ENCODE peak calls at places on chromosomes 7 and 10, in four cellular contexts. L is neuronal stem cell, I is right cardiac atrium, H is DND-41. M is an unnamed sample.
A peak's percentile ranks its signal among the peaks of the same experiment; 100 is the strongest.

GRCh38 chr7:7002416-7003062 is 176.5 kb upstream of the CCZ1B start:
- DNase-seq in H (no peak), L (no peak), I (no peak), M (no peak)

GRCh38 chr7:149822353-149822943 is 15.7 kb upstream of the ZNF862 start:
- DNase-seq in H (no peak), L (no peak), I (peak; percentile 32), M (no peak)

GRCh38 chr7:3747452-3747851 is 446.4 kb downstream of the SDK1 start:
- DNase-seq in H (no peak), I (no peak), L (no peak), M (no peak)

GRCh38 chr10:127300868-127301321 is 104.5 kb upstream of the INSYN2A start:
- DNase-seq in I (no peak), H (no peak), L (no peak), M (no peak)

GRCh38 chr7:134752006-134752760 is 27.3 kb upstream of the CALD1 start:
- DNase-seq in L (no peak), H (no peak), I (no peak), M (no peak)

GRCh38 chr7:38186593-38187314 is 8.7 kb downstream of the STARD3NL start:
- DNase-seq in L (no peak), H (no peak), I (no peak), M (no peak)

GRCh38 chr10:70779088-70779487 is 6.1 kb downstream of the TBATA start:
- DNase-seq in H (no peak), I (no peak), L (no peak), M (no peak)

GRCh38 chr7:72118366-72118765 is 293.8 kb downstream of the CALN1 start:
- DNase-seq in L (no peak), I (no peak), H (no peak), M (no peak)

GRCh38 chr10:12513775-12514663 is 164.7 kb downstream of the CAMK1D start:
- DNase-seq in I (peak; percentile 52), H (no peak), L (no peak), M (no peak)

GRCh38 chr10:80110986-80111385 is 21.5 kb upstream of the PLAC9 start:
- DNase-seq in H (no peak), I (no peak), L (no peak), M (no peak)

GRCh38 chr10:118870467-118871243 is 115.9 kb upstream of the CACUL1 start:
- DNase-seq in H (no peak), I (peak; percentile 53), L (no peak), M (no peak)

GRCh38 chr10:77163670-77164348 is 473.8 kb downstream of the KCNMA1 start:
- DNase-seq in H (no peak), I (no peak), L (no peak), M (no peak)

GRCh38 chr10:114938818-114939193 is 811 bp downstream of the TRUB1 start:
- DNase-seq in H (no peak), L (no peak), I (no peak), M (peak; percentile 11)

GRCh38 chr7:54839538-54840213 is 80.7 kb upstream of the SEC61G start:
- DNase-seq in L (no peak), I (peak; percentile 93), H (no peak), M (no peak)

GRCh38 chr7:143401265-143401664 is 7.4 kb downstream of the EPHA1 start:
- DNase-seq in H (no peak), L (no peak), I (no peak), M (no peak)

GRCh38 chr10:131749767-131750142 is 151.1 kb upstream of the PPP2R2D start:
- DNase-seq in I (no peak), L (no peak), H (no peak), M (no peak)

GRCh38 chr7:80089341-80089740 is 45.3 kb upstream of the GNAI1 start:
- DNase-seq in L (no peak), I (no peak), H (no peak), M (no peak)

GRCh38 chr10:49610735-49611165 is 640 bp downstream of the SLC18A3 start:
- DNase-seq in I (no peak), H (no peak), L (no peak), M (no peak)

GRCh38 chr7:95056107-95056689 is 148.8 kb downstream of the PPP1R9A start:
- DNase-seq in I (no peak), L (no peak), H (no peak), M (no peak)

GRCh38 chr7:123154231-123154860 is 45.4 kb downstream of the SLC13A1 start:
- DNase-seq in L (peak; percentile 86), H (peak; percentile 54), I (peak; percentile 79), M (peak; percentile 88)

GRCh38 chr7:44853391-44853790 is 5.5 kb upstream of the H2AZ2 start:
- DNase-seq in L (no peak), H (no peak), I (no peak), M (peak; percentile 73)

GRCh38 chr10:77625379-77625778 is 12.2 kb downstream of the KCNMA1 start:
- DNase-seq in I (no peak), L (no peak), H (no peak), M (peak; percentile 67)

GRCh38 chr7:126803060-126803665 is 449.6 kb downstream of the GRM8 start:
- DNase-seq in I (peak; percentile 9), L (peak; percentile 45), H (peak; percentile 53), M (peak; percentile 89)

GRCh38 chr7:149209518-149210269 is 14.3 kb downstream of the ZNF282 start:
- DNase-seq in L (peak; percentile 23), I (no peak), H (peak; percentile 64), M (peak; percentile 53)

DNA sequence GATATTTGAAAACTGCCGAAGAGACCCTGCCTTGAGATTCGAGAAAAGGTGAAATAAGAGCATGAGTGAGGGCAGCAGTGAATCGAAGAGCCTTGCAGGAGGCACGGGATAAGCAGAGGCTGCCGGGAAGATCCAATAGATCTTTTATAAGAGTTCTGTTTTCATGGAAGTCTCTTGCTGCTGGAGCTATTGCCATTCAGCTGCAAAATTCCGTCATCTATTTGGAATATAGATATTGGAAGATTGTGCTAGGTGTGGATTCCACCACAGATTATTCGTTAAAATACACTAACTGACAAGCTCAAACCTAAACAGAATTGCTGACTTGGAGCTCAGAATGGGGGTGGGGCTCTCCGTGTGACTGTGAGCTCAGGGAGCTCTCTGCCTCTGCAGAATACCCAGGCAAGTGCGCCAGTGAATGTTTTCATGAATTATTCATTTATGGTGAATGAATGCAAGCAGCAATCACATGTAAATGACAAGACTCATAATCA is 249.6 kb downstream of the TRIL start:
- DNase-seq in I (no peak), L (no peak), H (no peak), M (no peak)
- H3K4me1 ChIP-seq in I (no peaks in the 10 kb centered on the region), L (peaks cover 30% of the 10 kb centered on the region), H (no peaks in the 10 kb centered on the region), M (peaks cover 5% of the 10 kb centered on the region)

DNA sequence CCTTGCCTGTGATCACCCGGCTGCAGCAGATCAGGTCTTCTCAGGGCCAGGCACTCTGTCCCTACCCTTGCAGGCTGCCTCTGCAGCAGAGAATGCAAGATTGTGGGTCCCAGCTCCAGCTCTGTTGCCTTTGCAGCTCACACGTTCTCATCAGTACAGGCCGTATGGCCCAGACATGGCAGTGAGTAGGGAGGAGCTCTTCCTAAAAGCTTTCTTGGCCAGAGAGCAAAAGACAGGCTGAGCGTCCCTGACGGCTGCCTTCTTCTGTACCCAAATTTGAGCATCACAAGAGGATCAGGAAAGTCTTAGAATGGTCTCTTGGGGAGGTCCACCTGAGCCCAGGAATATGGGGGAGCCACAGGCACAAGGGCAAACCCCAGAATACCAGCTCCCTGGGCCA is 266.4 kb upstream of the ZMIZ1 start:
- DNase-seq in H (no peak), I (no peak), L (no peak), M (no peak)
- H3K4me1 ChIP-seq in H (no peaks in the 10 kb centered on the region), I (peaks cover 26% of the 10 kb centered on the region), L (no peaks in the 10 kb centered on the region), M (no peaks in the 10 kb centered on the region)

DNA sequence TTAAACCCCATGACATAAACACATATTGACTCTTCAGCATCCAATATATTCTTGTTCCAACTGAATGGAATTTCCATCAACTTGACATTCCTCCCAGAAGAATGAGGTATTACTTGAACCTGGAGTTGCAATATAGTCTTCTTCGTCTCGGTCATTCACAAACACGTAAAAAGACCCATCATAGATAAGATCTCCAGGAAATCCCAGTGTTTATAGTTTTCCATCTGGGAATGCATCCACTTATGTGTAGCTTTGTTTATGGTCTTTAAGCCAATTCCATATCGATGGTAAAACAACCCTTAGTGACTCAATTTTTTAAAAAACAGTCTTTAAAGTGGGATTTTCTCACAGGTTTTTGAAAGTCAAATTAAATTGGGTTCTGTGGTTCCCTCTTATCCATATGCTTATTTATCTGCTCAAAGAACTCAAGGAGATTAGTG is 85.8 kb downstream of the TBXAS1 start:
- DNase-seq in L (no peak), H (no peak), I (no peak), M (no peak)
- H3K4me1 ChIP-seq in L (no peaks in the 10 kb centered on the region), H (peaks cover 17% of the 10 kb centered on the region), I (peaks cover 17% of the 10 kb centered on the region), M (peaks cover 45% of the 10 kb centered on the region)

GRCh38 chr7:100878685-100879084 is 3.8 kb downstream of the SRRT start:
- DNase-seq in H (no peak), I (no peak), L (no peak), M (no peak)
- H3K4me1 ChIP-seq in H (peaks cover 50% of the 10 kb centered on the region), I (no peaks in the 10 kb centered on the region), L (peaks cover 10% of the 10 kb centered on the region), M (peaks cover 11% of the 10 kb centered on the region)

GRCh38 chr10:95435548-95436279 is 125.5 kb downstream of the SORBS1 start:
- DNase-seq in I (no peak), H (no peak), L (no peak), M (no peak)

GRCh38 chr10:95440326-95440725 is 120.8 kb downstream of the SORBS1 start:
- DNase-seq in H (no peak), I (no peak), L (no peak), M (no peak)

GRCh38 chr10:95438781-95439180 is 122.4 kb downstream of the SORBS1 start:
- DNase-seq in H (no peak), I (no peak), L (no peak), M (no peak)

GRCh38 chr10:95434583-95434982 is 126.6 kb downstream of the SORBS1 start:
- DNase-seq in I (no peak), L (no peak), H (no peak), M (no peak)

DNA sequence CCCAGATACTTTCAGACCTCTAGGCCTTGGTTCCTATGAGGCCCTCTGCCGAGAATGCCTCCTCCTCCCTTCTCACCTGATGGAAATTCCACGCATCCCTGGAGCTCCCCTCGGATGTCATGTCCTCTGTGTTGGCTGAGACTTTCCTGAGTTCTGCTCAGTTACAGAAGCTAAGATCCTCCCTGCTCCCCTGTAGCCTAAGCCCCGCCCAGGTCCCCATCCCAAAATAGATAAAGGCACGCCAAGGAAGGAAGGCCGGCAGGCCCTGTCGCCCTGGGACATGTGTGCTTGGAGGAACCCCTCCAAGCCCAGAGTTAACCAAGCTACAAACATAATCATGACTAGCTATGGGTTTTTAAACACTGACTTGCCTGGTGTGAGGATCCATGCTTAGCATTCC is 123.5 kb downstream of the SORBS1 start:
- DNase-seq in H (no peak), L (no peak), I (peak; percentile 83), M (no peak)
- H3K4me1 ChIP-seq in H (no peaks in the 10 kb centered on the region), L (peaks cover 7% of the 10 kb centered on the region), I (peaks cover 35% of the 10 kb centered on the region), M (peaks cover 19% of the 10 kb centered on the region)

DNA sequence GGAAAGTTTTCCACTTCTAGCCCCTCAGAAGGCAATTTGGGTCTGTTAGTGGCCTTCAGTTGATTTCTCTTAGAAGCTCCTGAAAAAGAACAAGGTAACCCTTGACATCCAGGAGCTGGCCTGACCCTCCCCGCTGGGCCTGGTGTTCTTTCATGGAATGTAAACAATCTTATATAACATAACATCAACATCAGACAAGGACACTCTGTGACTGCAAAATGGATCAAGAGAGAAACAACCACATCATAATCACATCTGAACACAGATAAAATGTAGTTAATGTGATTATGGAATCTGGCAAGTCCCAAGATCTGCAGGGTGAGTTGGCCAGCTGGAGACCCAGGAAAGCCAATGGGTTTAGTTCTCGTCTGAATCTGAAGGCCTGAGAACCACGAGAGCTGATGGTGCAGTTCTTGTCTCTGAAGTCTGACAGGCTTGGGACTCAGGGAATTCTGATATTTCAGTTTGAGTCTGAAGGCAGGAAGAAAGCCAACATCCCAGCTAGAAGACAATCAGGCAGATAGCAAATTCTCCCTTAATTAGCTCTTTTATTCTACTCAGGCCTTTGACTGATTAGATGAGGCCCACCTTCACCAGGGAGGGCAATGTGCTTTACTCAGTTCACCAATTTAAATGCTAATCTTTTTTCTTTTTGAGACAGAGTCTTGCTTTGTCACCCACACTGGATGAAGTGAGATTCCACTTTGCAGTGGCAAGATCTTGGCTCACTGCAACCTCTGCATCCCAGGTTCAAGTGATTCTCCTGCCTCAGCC is 91.4 kb upstream of the NAMPT start:
- DNase-seq in I (no peak), H (no peak), L (no peak), M (no peak)
- H3K4me1 ChIP-seq in I (no peaks in the 10 kb centered on the region), H (peaks cover 6% of the 10 kb centered on the region), L (no peaks in the 10 kb centered on the region), M (no peaks in the 10 kb centered on the region)